ENCODE peak calls at places on chromosomes 16 and 17, in ten cellular contexts. W is T-helper 1 cell, B is HuH-7, O is epithelial cell of prostate, I is amniotic stem cell, A is glomerular endothelial cell, Y is SW480, C is activated T-helper 1 cell treated with Interleukin-2 at 50 U/mL for 16 hours, E is mucosa of descending colon, K is BJ. R is an unnamed sample.
A peak's percentile ranks its signal among the peaks of the same experiment; 100 is the strongest.

GRCh38 chr17:54903375-54903774 is 2.7 kb downstream of the TOM1L1 start:
- DNase-seq in W (no peak), B (peak; percentile 53), O (no peak), I (no peak), A (no peak), Y (no peak), C (no peak), E (peak; percentile 24), K (no peak), R (no peak)

GRCh38 chr16:2779151-2779920 is 2.3 kb upstream of the ELOB start:
- DNase-seq in W (no peak), B (no peak), O (no peak), I (no peak), A (no peak), Y (no peak), C (no peak), E (no peak), K (no peak), R (no peak)

GRCh38 chr17:66747561-66748275 is 87.2 kb upstream of the CACNG5 start:
- DNase-seq in W (no peak), B (no peak), O (no peak), I (no peak), A (no peak), Y (no peak), C (no peak), E (no peak), K (no peak), R (no peak)

GRCh38 chr17:61815863-61816523 is 47.3 kb downstream of the BRIP1 start:
- DNase-seq in W (no peak), B (no peak), O (no peak), I (no peak), A (no peak), Y (no peak), C (no peak), E (no peak), K (no peak), R (no peak)

GRCh38 chr17:63249256-63250006 is 196.7 kb downstream of the CYB561 start:
- DNase-seq in W (no peak), B (no peak), O (no peak), I (no peak), A (no peak), Y (no peak), C (no peak), E (no peak), K (no peak), R (no peak)

GRCh38 chr16:50282010-50282538 is 15.7 kb downstream of the ADCY7 start:
- DNase-seq in W (peak; percentile 45), B (no peak), O (no peak), I (no peak), A (no peak), Y (no peak), C (peak; percentile 43), E (peak; percentile 65), K (no peak), R (no peak)

GRCh38 chr16:79931721-79932120 is 331.2 kb upstream of the MAF start:
- DNase-seq in W (no peak), B (no peak), O (no peak), I (no peak), A (no peak), Y (peak; percentile 62), C (no peak), E (no peak), K (no peak), R (no peak)

GRCh38 chr17:69246726-69247375 is 18.2 kb upstream of the ABCA10 start:
- DNase-seq in W (no peak), B (no peak), O (no peak), I (peak; percentile 57), A (peak; percentile 50), Y (peak; percentile 53), C (no peak), E (no peak), K (no peak), R (no peak)

GRCh38 chr17:37476431-37477130 is 13.1 kb upstream of the DUSP14 start:
- DNase-seq in W (no peak), B (no peak), O (no peak), I (no peak), A (peak; percentile 36), Y (peak; percentile 38), C (no peak), E (peak; percentile 29), K (peak; percentile 50), R (no peak)

GRCh38 chr17:29760279-29760721 is 137.6 kb upstream of the CORO6 start:
- DNase-seq in W (peak; percentile 35), B (no peak), O (no peak), I (no peak), A (no peak), Y (no peak), C (peak; percentile 35), E (peak; percentile 29), K (no peak), R (no peak)

GRCh38 chr17:45223541-45224528 is 2.1 kb downstream of the FMNL1 start:
- DNase-seq in W (peak; percentile 30), B (no peak), O (no peak), I (no peak), A (no peak), Y (no peak), C (no peak), E (no peak), K (no peak), R (no peak)

GRCh38 chr16:67514382-67514828 is 14.2 kb upstream of the RIPOR1 start:
- DNase-seq in W (peak; percentile 65), B (peak; percentile 57), O (peak; percentile 33), I (peak; percentile 87), A (peak; percentile 72), Y (peak; percentile 75), C (peak; percentile 55), E (peak; percentile 95), K (peak; percentile 24), R (peak; percentile 72)

GRCh38 chr17:48563385-48563838 is 14.7 kb downstream of the HOXB4 start:
- DNase-seq in W (no peak), B (no peak), O (no peak), I (no peak), A (no peak), Y (no peak), C (no peak), E (no peak), K (no peak), R (no peak)

GRCh38 chr17:46772879-46773620 is 45.4 kb downstream of the WNT3 start:
- DNase-seq in W (no peak), B (no peak), O (no peak), I (no peak), A (no peak), Y (no peak), C (no peak), E (no peak), K (no peak), R (no peak)

GRCh38 chr17:78999056-78999768 is 10.4 kb downstream of the CANT1 start:
- DNase-seq in W (no peak), B (no peak), O (no peak), I (no peak), A (no peak), Y (no peak), C (no peak), E (no peak), K (no peak), R (no peak)

GRCh38 chr17:28170771-28171170 is 128.3 kb downstream of the NLK start:
- DNase-seq in W (no peak), B (no peak), O (no peak), I (no peak), A (no peak), Y (no peak), C (no peak), E (no peak), K (no peak), R (no peak)

GRCh38 chr16:21023509-21024202 is 123.1 kb downstream of the LYRM1 start:
- DNase-seq in W (no peak), B (no peak), O (no peak), I (no peak), A (no peak), Y (no peak), C (no peak), E (peak; percentile 24), K (no peak), R (no peak)

GRCh38 chr16:29678691-29679267 is at the start of gene QPRT:
- DNase-seq in W (no peak), B (peak; percentile 94), O (no peak), I (no peak), A (no peak), Y (no peak), C (no peak), E (peak; percentile 72), K (no peak), R (no peak)

GRCh38 chr17:82126479-82127314 is 28.7 kb upstream of the FASN start:
- DNase-seq in W (peak; percentile 86), B (no peak), O (no peak), I (no peak), A (no peak), Y (no peak), C (peak; percentile 80), E (peak; percentile 34), K (no peak), R (peak; percentile 84)

GRCh38 chr17:49214665-49215360 is 4.3 kb downstream of the ABI3 start:
- DNase-seq in W (no peak), B (no peak), O (no peak), I (no peak), A (no peak), Y (no peak), C (no peak), E (no peak), K (no peak), R (no peak)

GRCh38 chr17:82767041-82767754 is 15.3 kb downstream of the TBCD start:
- DNase-seq in W (no peak), B (peak; percentile 72), O (no peak), I (no peak), A (no peak), Y (no peak), C (no peak), E (peak; percentile 89), K (no peak), R (no peak)

GRCh38 chr17:48181653-48182052 is 74.1 kb downstream of the SNX11 start:
- DNase-seq in W (no peak), B (peak; percentile 14), O (no peak), I (no peak), A (no peak), Y (peak; percentile 71), C (no peak), E (peak; percentile 32), K (no peak), R (no peak)

GRCh38 chr16:66903544-66904427 is 14.9 kb downstream of the CDH16 start:
- DNase-seq in W (no peak), B (no peak), O (no peak), I (no peak), A (no peak), Y (no peak), C (no peak), E (no peak), K (no peak), R (no peak)

GRCh38 chr17:57355090-57355859 is 99.0 kb downstream of the MSI2 start:
- DNase-seq in W (no peak), B (no peak), O (no peak), I (no peak), A (no peak), Y (no peak), C (no peak), E (peak; percentile 15), K (no peak), R (no peak)

GRCh38 chr16:50001144-50001543 is 23.9 kb upstream of the CNEP1R1 start:
- DNase-seq in W (no peak), B (no peak), O (no peak), I (no peak), A (no peak), Y (no peak), C (no peak), E (no peak), K (no peak), R (no peak)

GRCh38 chr17:4891405-4892062 is 7.8 kb upstream of the C17orf107 start:
- DNase-seq in W (no peak), B (no peak), O (no peak), I (no peak), A (no peak), Y (no peak), C (no peak), E (no peak), K (no peak), R (no peak)

GRCh38 chr16:53257001-53257400 is 177.3 kb upstream of the RBL2 start:
- DNase-seq in W (no peak), B (no peak), O (no peak), I (no peak), A (peak; percentile 7), Y (no peak), C (no peak), E (no peak), K (peak; percentile 18), R (no peak)

GRCh38 chr17:49738456-49739163 is 25.3 kb downstream of the FAM117A start:
- DNase-seq in W (no peak), B (no peak), O (no peak), I (no peak), A (no peak), Y (no peak), C (no peak), E (no peak), K (no peak), R (no peak)

R was measured in effector CD8-positive, alpha-beta T cell.